ENCODE peak calls at places on chromosomes 3 and 15, in five cellular contexts. Z, M, L, X and J are unnamed samples.

GRCh38 chr3:48344867-48345507 is 11.5 kb upstream of the SPINK8 start:
- DNase-seq in Z (no peak), M (no peak), L (no peak), X (no peak), J (no peak)

GRCh38 chr3:99825239-99825638 is 7.6 kb downstream of the CMSS1 start:
- DNase-seq in Z (no peak), M (no peak), L (no peak), X (no peak), J (no peak)

GRCh38 chr15:77836901-77837648 is 204.4 kb upstream of the LINGO1 start:
- DNase-seq in Z (no peak), M (no peak), L (no peak), X (no peak), J (no peak)

GRCh38 chr15:70793694-70794093 is 30.3 kb upstream of the UACA start:
- DNase-seq in Z (no peak), M (no peak), L (no peak), X (no peak), J (peak)

GRCh38 chr3:195119461-195120198 is 151.3 kb downstream of the XXYLT1 start:
- DNase-seq in Z (peak), M (peak), L (no peak), X (no peak), J (no peak)

GRCh38 chr15:70582143-70582945 is 181.0 kb downstream of the UACA start:
- DNase-seq in Z (peak), M (peak), L (no peak), X (no peak), J (no peak)

GRCh38 chr3:128330301-128330845 is 136.3 kb downstream of the DNAJB8 start:
- DNase-seq in Z (no peak), M (no peak), L (no peak), X (no peak), J (no peak)

GRCh38 chr3:59522550-59522949 is 472.7 kb upstream of the CFAP20DC start:
- DNase-seq in Z (no peak), M (no peak), L (no peak), X (no peak), J (no peak)

GRCh38 chr3:122858373-122858772 is 63.5 kb downstream of the SLC49A4 start:
- DNase-seq in Z (no peak), M (peak), L (peak), X (no peak), J (no peak)

GRCh38 chr3:134253475-134254231 is 3.0 kb upstream of the RYK start:
- DNase-seq in Z (no peak), M (no peak), L (no peak), X (no peak), J (no peak)

GRCh38 chr3:107676469-107677309 is 153.9 kb downstream of the BBX start:
- DNase-seq in Z (no peak), M (peak), L (peak), X (no peak), J (no peak)

GRCh38 chr3:142878901-142879300 is 10.0 kb downstream of the PCOLCE2 start:
- DNase-seq in Z (no peak), M (no peak), L (no peak), X (no peak), J (no peak)

GRCh38 chr3:16885948-16886683 is 1.4 kb downstream of the PLCL2 start:
- DNase-seq in Z (no peak), M (peak), L (no peak), X (no peak), J (no peak)

GRCh38 chr15:69467636-69468035 is 15.0 kb downstream of the RPLP1 start:
- DNase-seq in Z (no peak), M (no peak), L (no peak), X (no peak), J (no peak)

GRCh38 chr3:14490831-14491230 is 49.3 kb downstream of the GRIP2 start:
- DNase-seq in Z (no peak), M (no peak), L (no peak), X (no peak), J (no peak)

GRCh38 chr3:112817271-112817670 is 29.4 kb downstream of the CD200R1L start:
- DNase-seq in Z (no peak), M (no peak), L (no peak), X (no peak), J (no peak)

GRCh38 chr3:58025824-58026579 is 17.8 kb downstream of the FLNB start:
- DNase-seq in Z (no peak), M (no peak), L (no peak), X (no peak), J (no peak)

GRCh38 chr15:60087561-60087960 is 83.5 kb downstream of the FOXB1 start:
- DNase-seq in Z (no peak), M (no peak), L (no peak), X (no peak), J (no peak)

GRCh38 chr3:57826952-57827723 is 71.0 kb downstream of the SLMAP start:
- DNase-seq in Z (no peak), M (no peak), L (no peak), X (no peak), J (no peak)

GRCh38 chr15:60390931-60391501 is 6.8 kb downstream of the ANXA2 start:
- DNase-seq in Z (no peak), M (peak), L (no peak), X (no peak), J (peak)

GRCh38 chr3:157120071-157120892 is 39.7 kb downstream of the CCNL1 start:
- DNase-seq in Z (no peak), M (no peak), L (no peak), X (no peak), J (no peak)

GRCh38 chr3:169813757-169814517 is 1.2 kb upstream of the LRRC34 start:
- DNase-seq in Z (no peak), M (no peak), L (no peak), X (no peak), J (no peak)

GRCh38 chr3:144930431-144930830 is 958.8 kb downstream of the DIPK2A start:
- DNase-seq in Z (no peak), M (no peak), L (no peak), X (no peak), J (no peak)